ENCODE peak calls at places on chromosome 21, in seven cellular contexts. P is heart right ventricle, G is neural progenitor cell, C is OCI-LY7, B is sigmoid colon, J is HFF-Myc, M is lung. U is an unnamed sample.

GRCh38 chr21:14064296-14064645 is 146.5 kb downstream of the LIPI start:
- DNase-seq in P (no peak), G (no peak), C (no peak), B (no peak), J (no peak), M (no peak), U (no peak)

GRCh38 chr21:19405326-19405725 is 1001.7 kb upstream of the TMPRSS15 start:
- DNase-seq in P (no peak), G (no peak), C (no peak), B (no peak), J (no peak), M (no peak), U (no peak)

GRCh38 chr21:30839304-30839703 is 9.7 kb upstream of the KRTAP7-1 start:
- DNase-seq in P (no peak), G (peak), C (peak), B (no peak), J (peak), M (no peak), U (no peak)

GRCh38 chr21:14985306-14985705 is 79.5 kb downstream of the NRIP1 start:
- DNase-seq in P (no peak), G (no peak), C (no peak), B (no peak), J (no peak), M (no peak), U (no peak)

GRCh38 chr21:26966978-26967913 is at the start of gene ADAMTS5:
- DNase-seq in P (peak), G (peak), C (no peak), B (peak), J (no peak), M (no peak), U (no peak)

GRCh38 chr21:29825936-29826335 is 113.9 kb downstream of the GRIK1 start:
- DNase-seq in P (no peak), G (no peak), C (no peak), B (no peak), J (no peak), M (no peak), U (no peak)

GRCh38 chr21:36813071-36813470 is 114.2 kb downstream of the SIM2 start:
- DNase-seq in P (no peak), G (no peak), C (no peak), B (no peak), J (no peak), M (no peak), U (no peak)

GRCh38 chr21:16079830-16080229 is 350.0 kb downstream of the USP25 start:
- DNase-seq in P (no peak), G (no peak), C (no peak), B (no peak), J (no peak), M (no peak), U (no peak)

GRCh38 chr21:17819878-17820232 is 699 bp upstream of the C21orf91 start:
- DNase-seq in P (no peak), G (no peak), C (peak), B (no peak), J (peak), M (no peak), U (no peak)

GRCh38 chr21:37829447-37829846 is 86.8 kb downstream of the KCNJ6 start:
- DNase-seq in P (no peak), G (no peak), C (no peak), B (no peak), J (no peak), M (no peak), U (no peak)

GRCh38 chr21:16279658-16280581 is 550.1 kb downstream of the USP25 start:
- DNase-seq in P (peak), G (peak), C (no peak), B (peak), J (no peak), M (no peak), U (no peak)

GRCh38 chr21:17492415-17493168 is 20.3 kb upstream of the CXADR start:
- DNase-seq in P (no peak), G (no peak), C (no peak), B (no peak), J (no peak), M (peak), U (no peak)

GRCh38 chr21:36282568-36283230 is 37.3 kb upstream of the MORC3 start:
- DNase-seq in P (no peak), G (no peak), C (no peak), B (no peak), J (no peak), M (no peak), U (no peak)

GRCh38 chr21:14923468-14923867 is 141.3 kb downstream of the NRIP1 start:
- DNase-seq in P (no peak), G (no peak), C (no peak), B (no peak), J (no peak), M (no peak), U (no peak)

GRCh38 chr21:17736072-17736471 is 83.1 kb downstream of the C21orf91 start:
- DNase-seq in P (peak), G (no peak), C (no peak), B (no peak), J (no peak), M (no peak), U (no peak)

GRCh38 chr21:29896884-29897283 is 42.9 kb downstream of the GRIK1 start:
- DNase-seq in P (no peak), G (no peak), C (no peak), B (no peak), J (no peak), M (no peak), U (no peak)

GRCh38 chr21:35390013-35390776 is 341.1 kb upstream of the RUNX1 start:
- DNase-seq in P (no peak), G (no peak), C (no peak), B (peak), J (no peak), M (no peak), U (no peak)

GRCh38 chr21:36491191-36491916 is 11.4 kb upstream of the CLDN14 start:
- DNase-seq in P (no peak), G (peak), C (no peak), B (no peak), J (no peak), M (no peak), U (no peak)

GRCh38 chr21:40356644-40357043 is 489.4 kb downstream of the PCP4 start:
- DNase-seq in P (no peak), G (no peak), C (no peak), B (no peak), J (no peak), M (no peak), U (no peak)

GRCh38 chr21:42558846-42559245 is 45.2 kb downstream of the SLC37A1 start:
- DNase-seq in P (no peak), G (no peak), C (no peak), B (peak), J (no peak), M (no peak), U (no peak)

GRCh38 chr21:37670883-37671282 is 245.4 kb downstream of the KCNJ6 start:
- DNase-seq in P (no peak), G (no peak), C (no peak), B (no peak), J (no peak), M (no peak), U (no peak)

GRCh38 chr21:32391755-32392154 is 1.1 kb downstream of the URB1 start:
- DNase-seq in P (no peak), G (no peak), C (no peak), B (no peak), J (no peak), M (no peak), U (no peak)

GRCh38 chr21:32393677-32394001 is 827 bp upstream of the URB1 start:
- DNase-seq in P (no peak), G (no peak), C (no peak), B (no peak), J (no peak), M (no peak), U (no peak)

GRCh38 chr21:32392880-32393676 is at the start of gene URB1:
- DNase-seq in P (peak), G (peak), C (peak), B (peak), J (no peak), M (peak), U (no peak)

GRCh38 chr21:32389337-32390015 is 3.3 kb downstream of the URB1 start:
- DNase-seq in P (no peak), G (no peak), C (no peak), B (no peak), J (no peak), M (no peak), U (no peak)

GRCh38 chr21:32392299-32392879 is 423 bp downstream of the URB1 start:
- DNase-seq in P (no peak), G (peak), C (peak), B (no peak), J (no peak), M (no peak), U (no peak)
- H3K4me3 ChIP-seq in P (peak), G (peak), C (peak), B (peak), J (peak), M (peak), U (peak)

GRCh38 chr21:25963186-25963585 is 207.4 kb downstream of the APP start:
- DNase-seq in P (no peak), G (no peak), C (no peak), B (no peak), J (no peak), M (peak), U (no peak)

GRCh38 chr21:25964009-25964408 is 206.6 kb downstream of the APP start:
- DNase-seq in P (peak), G (no peak), C (no peak), B (no peak), J (no peak), M (no peak), U (no peak)

GRCh38 chr21:25964926-25965325 is 205.6 kb downstream of the APP start:
- DNase-seq in P (no peak), G (no peak), C (no peak), B (no peak), J (no peak), M (no peak), U (no peak)

GRCh38 chr21:25960423-25960822 is 210.1 kb downstream of the APP start:
- DNase-seq in P (no peak), G (peak), C (no peak), B (no peak), J (no peak), M (no peak), U (peak)

GRCh38 chr21:25961042-25961441 is 209.5 kb downstream of the APP start:
- DNase-seq in P (no peak), G (peak), C (peak), B (no peak), J (no peak), M (no peak), U (peak)
- H3K4me3 ChIP-seq in P (no peak), G (peak), C (no peak), B (no peak), J (no peak), M (no peak), U (no peak)

GRCh38 chr21:41499920-41500319 is 8.0 kb downstream of the TMPRSS2 start:
- DNase-seq in P (no peak), G (no peak), C (no peak), B (no peak), J (no peak), M (no peak), U (no peak)

GRCh38 chr21:41503331-41503730 is 4.6 kb downstream of the TMPRSS2 start:
- DNase-seq in P (no peak), G (no peak), C (no peak), B (no peak), J (no peak), M (no peak), U (no peak)

GRCh38 chr21:41500931-41501381 is 7.0 kb downstream of the TMPRSS2 start:
- DNase-seq in P (no peak), G (no peak), C (no peak), B (no peak), J (no peak), M (no peak), U (no peak)

GRCh38 chr21:41500354-41500753 is 7.6 kb downstream of the TMPRSS2 start:
- DNase-seq in P (no peak), G (no peak), C (no peak), B (no peak), J (no peak), M (no peak), U (no peak)

GRCh38 chr21:41501919-41502318 is 6.0 kb downstream of the TMPRSS2 start:
- DNase-seq in P (no peak), G (no peak), C (no peak), B (no peak), J (no peak), M (no peak), U (no peak)
- H3K4me3 ChIP-seq in P (no peak), G (no peak), C (no peak), B (no peak), J (no peak), M (no peak), U (no peak)

DNA sequence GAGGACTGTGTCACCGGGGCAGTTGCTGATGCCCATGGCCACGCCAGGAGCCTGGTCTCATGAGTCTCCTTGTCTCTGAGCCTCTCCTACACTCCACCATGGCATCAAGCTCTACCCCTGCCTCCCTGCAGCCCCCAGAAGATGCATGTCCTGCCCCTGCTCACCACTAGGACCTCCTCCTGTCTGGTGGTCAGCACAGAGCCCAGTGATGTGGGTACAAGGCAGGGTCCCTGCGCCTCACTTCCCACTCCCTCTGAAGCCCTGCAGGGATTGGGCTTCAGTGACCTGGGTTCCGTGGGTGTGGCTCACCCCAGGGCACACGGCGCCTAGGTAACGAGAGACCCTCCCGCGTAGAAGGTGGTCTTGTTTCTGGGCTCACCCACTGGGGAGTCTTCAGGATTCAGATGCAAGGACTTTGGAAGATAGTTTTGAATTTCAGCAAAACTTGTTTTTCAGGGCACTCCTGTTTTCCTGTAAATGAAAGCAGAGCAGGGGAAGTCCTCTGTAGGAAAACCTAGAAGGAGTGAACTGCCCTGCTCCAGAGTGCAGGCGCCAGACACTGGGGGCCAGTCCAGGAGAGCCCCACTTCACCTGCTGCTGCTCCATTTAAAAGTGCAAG is 2.8 kb downstream of the COL18A1 start:
- DNase-seq in P (no peak), G (no peak), C (no peak), B (peak), J (no peak), M (no peak), U (no peak)
- H3K4me3 ChIP-seq in P (no peak), G (no peak), C (no peak), B (no peak), J (no peak), M (no peak), U (no peak)

DNA sequence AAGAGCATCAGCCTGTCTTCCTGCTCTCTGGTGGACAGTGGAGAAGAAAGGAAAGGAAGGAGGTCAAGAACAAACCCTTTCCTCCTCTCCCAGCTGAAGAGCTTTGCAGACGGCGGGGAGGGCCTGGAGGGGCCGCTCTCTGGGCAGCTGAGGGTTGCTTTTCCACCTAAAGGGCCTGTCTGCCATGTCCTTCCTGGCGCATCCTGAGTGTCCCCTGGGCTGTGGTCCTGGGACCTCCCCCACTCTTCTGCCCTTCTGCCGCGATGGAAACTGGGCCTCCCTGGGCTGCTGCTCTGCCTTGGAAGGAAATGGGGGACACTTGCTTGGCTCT is 107.0 kb downstream of the ETS2 start:
- DNase-seq in P (no peak), G (no peak), C (no peak), B (no peak), J (no peak), M (no peak), U (no peak)
- H3K4me3 ChIP-seq in P (no peak), G (peak), C (no peak), B (peak), J (no peak), M (no peak), U (peak)

GRCh38 chr21:45636459-45636858 is 7.1 kb upstream of the PCBP3 start:
- DNase-seq in P (no peak), G (no peak), C (no peak), B (no peak), J (no peak), M (no peak), U (no peak)

GRCh38 chr21:45632897-45633260 is 10.6 kb upstream of the PCBP3 start:
- DNase-seq in P (no peak), G (no peak), C (no peak), B (no peak), J (no peak), M (no peak), U (no peak)

GRCh38 chr21:45635271-45636151 is 8.0 kb upstream of the PCBP3 start:
- DNase-seq in P (no peak), G (no peak), C (no peak), B (no peak), J (no peak), M (no peak), U (no peak)

GRCh38 chr21:45632165-45632896 is 11.2 kb upstream of the PCBP3 start:
- DNase-seq in P (no peak), G (no peak), C (peak), B (no peak), J (no peak), M (no peak), U (no peak)

GRCh38 chr21:45634511-45635183 is 8.9 kb upstream of the PCBP3 start:
- DNase-seq in P (no peak), G (no peak), C (peak), B (no peak), J (no peak), M (no peak), U (no peak)
- H3K4me3 ChIP-seq in P (no peak), G (no peak), C (peak), B (no peak), J (no peak), M (no peak), U (no peak)

GRCh38 chr21:33914188-33914587 is 1.4 kb downstream of the ATP5PO start:
- DNase-seq in P (no peak), G (no peak), C (no peak), B (no peak), J (no peak), M (no peak), U (no peak)
- H3K4me3 ChIP-seq in P (no peak), G (peak), C (peak), B (no peak), J (peak), M (no peak), U (no peak)

GRCh38 chr21:44018813-44019567 is 6.9 kb downstream of the TRAPPC10 start:
- DNase-seq in P (no peak), G (no peak), C (no peak), B (no peak), J (no peak), M (no peak), U (no peak)
- H3K4me3 ChIP-seq in P (no peak), G (no peak), C (no peak), B (no peak), J (no peak), M (no peak), U (no peak)

GRCh38 chr21:34202553-34203332 is 129.4 kb downstream of the MRPS6 start:
- DNase-seq in P (no peak), G (peak), C (no peak), B (peak), J (no peak), M (no peak), U (no peak)
- H3K4me3 ChIP-seq in P (no peak), G (peak), C (no peak), B (peak), J (no peak), M (no peak), U (peak)